ENCODE peak calls at places on chromosomes 3 and 15, in seven cellular contexts. One of them, this sample, is unnamed. For H3K4me1, the result is how much of the 10 kb centered on the place peaks cover.

GRCh38 chr15:63107895-63108546 is 13.6 kb upstream of the LACTB start:
- DNase-seq in Panc1: no peak
- DNase-seq in left ventricle myocardium inferior: no peak
- DNase-seq in ovary: peak
- DNase-seq in A549: peak
- DNase-seq in GM23338: no peak
- DNase-seq in cardiac muscle cell: no peak
- DNase-seq in this sample: peak

GRCh38 chr15:68820589-68821189 is at the start of gene ANP32A:
- DNase-seq in cardiac muscle cell: peak
- DNase-seq in ovary: peak
- DNase-seq in GM23338: peak
- DNase-seq in Panc1: no peak
- DNase-seq in A549: peak
- DNase-seq in left ventricle myocardium inferior: peak
- DNase-seq in this sample: peak

GRCh38 chr3:195240939-195241338 is 30.0 kb downstream of the XXYLT1 start:
- DNase-seq in Panc1: no peak
- DNase-seq in GM23338: no peak
- DNase-seq in A549: no peak
- DNase-seq in left ventricle myocardium inferior: no peak
- DNase-seq in cardiac muscle cell: no peak
- DNase-seq in ovary: peak
- DNase-seq in this sample: no peak

GRCh38 chr15:69758810-69759410 is 306.3 kb downstream of the RPLP1 start:
- DNase-seq in A549: no peak
- DNase-seq in left ventricle myocardium inferior: peak
- DNase-seq in ovary: no peak
- DNase-seq in Panc1: no peak
- DNase-seq in cardiac muscle cell: no peak
- DNase-seq in GM23338: no peak
- DNase-seq in this sample: no peak

GRCh38 chr3:46989146-46989810 is 9.8 kb downstream of the NBEAL2 start:
- DNase-seq in ovary: no peak
- DNase-seq in cardiac muscle cell: no peak
- DNase-seq in left ventricle myocardium inferior: no peak
- DNase-seq in GM23338: peak
- DNase-seq in A549: no peak
- DNase-seq in Panc1: no peak
- DNase-seq in this sample: no peak

GRCh38 chr3:105653868-105654267 is 214.9 kb downstream of the CBLB start:
- DNase-seq in GM23338: no peak
- DNase-seq in left ventricle myocardium inferior: no peak
- DNase-seq in ovary: no peak
- DNase-seq in Panc1: no peak
- DNase-seq in A549: no peak
- DNase-seq in cardiac muscle cell: no peak
- DNase-seq in this sample: no peak

GRCh38 chr3:11944052-11944673 is 60.0 kb upstream of the SYN2 start:
- DNase-seq in A549: peak
- DNase-seq in Panc1: peak
- DNase-seq in ovary: no peak
- DNase-seq in left ventricle myocardium inferior: no peak
- DNase-seq in cardiac muscle cell: peak
- DNase-seq in GM23338: peak
- DNase-seq in this sample: peak

GRCh38 chr3:155744091-155744625 is 713 bp downstream of the PLCH1 start:
- DNase-seq in Panc1: no peak
- DNase-seq in A549: peak
- DNase-seq in left ventricle myocardium inferior: peak
- DNase-seq in ovary: peak
- DNase-seq in GM23338: peak
- DNase-seq in cardiac muscle cell: peak
- DNase-seq in this sample: peak

GRCh38 chr15:68674975-68675374 is 96.2 kb downstream of the CORO2B start:
- DNase-seq in GM23338: no peak
- DNase-seq in ovary: no peak
- DNase-seq in Panc1: no peak
- DNase-seq in left ventricle myocardium inferior: no peak
- DNase-seq in A549: no peak
- DNase-seq in cardiac muscle cell: no peak
- DNase-seq in this sample: peak

GRCh38 chr15:63059573-63060216 is 17.1 kb downstream of the TPM1 start:
- DNase-seq in A549: no peak
- DNase-seq in cardiac muscle cell: no peak
- DNase-seq in ovary: no peak
- DNase-seq in GM23338: no peak
- DNase-seq in left ventricle myocardium inferior: no peak
- DNase-seq in Panc1: no peak
- DNase-seq in this sample: no peak

GRCh38 chr3:39460677-39461076 is 6.8 kb upstream of the MOBP start:
- DNase-seq in Panc1: no peak
- DNase-seq in GM23338: no peak
- DNase-seq in left ventricle myocardium inferior: no peak
- DNase-seq in ovary: no peak
- DNase-seq in A549: no peak
- DNase-seq in cardiac muscle cell: no peak
- DNase-seq in this sample: no peak

GRCh38 chr15:81358248-81358647 is 15.8 kb downstream of the TMC3 start:
- DNase-seq in ovary: no peak
- DNase-seq in Panc1: no peak
- DNase-seq in cardiac muscle cell: no peak
- DNase-seq in A549: no peak
- DNase-seq in GM23338: no peak
- DNase-seq in left ventricle myocardium inferior: no peak
- DNase-seq in this sample: no peak

GRCh38 chr3:181009225-181009624 is 19.7 kb upstream of the DNAJC19 start:
- DNase-seq in cardiac muscle cell: no peak
- DNase-seq in ovary: no peak
- DNase-seq in left ventricle myocardium inferior: no peak
- DNase-seq in GM23338: no peak
- DNase-seq in Panc1: no peak
- DNase-seq in A549: no peak
- DNase-seq in this sample: no peak

GRCh38 chr15:48177875-48178611 is at the start of gene MYEF2:
- DNase-seq in Panc1: no peak
- DNase-seq in left ventricle myocardium inferior: peak
- DNase-seq in ovary: peak
- DNase-seq in cardiac muscle cell: peak
- DNase-seq in A549: peak
- DNase-seq in GM23338: peak
- DNase-seq in this sample: peak

GRCh38 chr3:161500057-161500836 is 3.6 kb downstream of the OTOL1 start:
- DNase-seq in left ventricle myocardium inferior: no peak
- DNase-seq in GM23338: no peak
- DNase-seq in cardiac muscle cell: no peak
- DNase-seq in ovary: no peak
- DNase-seq in A549: no peak
- DNase-seq in Panc1: no peak
- DNase-seq in this sample: no peak

GRCh38 chr3:128835096-128835495 is 44.3 kb upstream of the ACAD9 start:
- DNase-seq in Panc1: no peak
- DNase-seq in cardiac muscle cell: no peak
- DNase-seq in A549: no peak
- DNase-seq in left ventricle myocardium inferior: no peak
- DNase-seq in ovary: no peak
- DNase-seq in GM23338: no peak
- DNase-seq in this sample: no peak

GRCh38 chr3:13500133-13500885 is 20.2 kb downstream of the HDAC11 start:
- DNase-seq in cardiac muscle cell: peak
- DNase-seq in A549: peak
- DNase-seq in left ventricle myocardium inferior: no peak
- DNase-seq in GM23338: peak
- DNase-seq in ovary: no peak
- DNase-seq in Panc1: no peak
- DNase-seq in this sample: no peak

GRCh38 chr3:16366581-16366980 is 101.6 kb downstream of the OXNAD1 start:
- DNase-seq in A549: no peak
- DNase-seq in left ventricle myocardium inferior: no peak
- DNase-seq in ovary: no peak
- DNase-seq in GM23338: peak
- DNase-seq in Panc1: no peak
- DNase-seq in cardiac muscle cell: peak
- DNase-seq in this sample: no peak
- TF ChIP-seq CTCF in A549: no peak
- TF ChIP-seq CTCF in left ventricle myocardium inferior: no peak
- TF ChIP-seq CTCF in ovary: no peak
- TF ChIP-seq CTCF in GM23338: peak
- TF ChIP-seq CTCF in Panc1: no peak
- TF ChIP-seq CTCF in cardiac muscle cell: no peak
- TF ChIP-seq CTCF in this sample: no peak

GRCh38 chr15:27175479-27176153 is 204.6 kb downstream of the GABRG3 start:
- DNase-seq in Panc1: no peak
- DNase-seq in GM23338: peak
- DNase-seq in left ventricle myocardium inferior: no peak
- DNase-seq in ovary: no peak
- DNase-seq in cardiac muscle cell: no peak
- DNase-seq in A549: no peak
- DNase-seq in this sample: no peak

GRCh38 chr15:27172821-27173220 is 201.8 kb downstream of the GABRG3 start:
- DNase-seq in A549: no peak
- DNase-seq in left ventricle myocardium inferior: no peak
- DNase-seq in Panc1: no peak
- DNase-seq in cardiac muscle cell: no peak
- DNase-seq in GM23338: no peak
- DNase-seq in ovary: no peak
- DNase-seq in this sample: no peak

GRCh38 chr15:27165590-27165989 is 194.6 kb downstream of the GABRG3 start:
- DNase-seq in Panc1: no peak
- DNase-seq in A549: no peak
- DNase-seq in cardiac muscle cell: no peak
- DNase-seq in GM23338: no peak
- DNase-seq in ovary: no peak
- DNase-seq in left ventricle myocardium inferior: no peak
- DNase-seq in this sample: no peak

GRCh38 chr15:27167738-27168137 is 196.8 kb downstream of the GABRG3 start:
- DNase-seq in ovary: no peak
- DNase-seq in A549: no peak
- DNase-seq in left ventricle myocardium inferior: no peak
- DNase-seq in GM23338: no peak
- DNase-seq in cardiac muscle cell: no peak
- DNase-seq in Panc1: no peak
- DNase-seq in this sample: no peak

GRCh38 chr15:27170866-27171265 is 199.9 kb downstream of the GABRG3 start:
- DNase-seq in left ventricle myocardium inferior: no peak
- DNase-seq in A549: no peak
- DNase-seq in GM23338: no peak
- DNase-seq in cardiac muscle cell: no peak
- DNase-seq in Panc1: no peak
- DNase-seq in ovary: no peak
- DNase-seq in this sample: no peak
- H3K27ac ChIP-seq in left ventricle myocardium inferior: no peak
- H3K27ac ChIP-seq in A549: no peak
- H3K27ac ChIP-seq in GM23338: no peak
- H3K27ac ChIP-seq in cardiac muscle cell: no peak
- H3K27ac ChIP-seq in Panc1: no peak
- H3K27ac ChIP-seq in ovary: no peak
- H3K27ac ChIP-seq in this sample: no peak

GRCh38 chr15:64893481-64894394 is 18.0 kb upstream of the ANKDD1A start:
- DNase-seq in cardiac muscle cell: peak
- DNase-seq in ovary: peak
- DNase-seq in A549: no peak
- DNase-seq in left ventricle myocardium inferior: peak
- DNase-seq in Panc1: no peak
- DNase-seq in GM23338: peak
- DNase-seq in this sample: peak
- H3K4me1 ChIP-seq in cardiac muscle cell: under half
- H3K4me1 ChIP-seq in ovary: under half
- H3K4me1 ChIP-seq in A549: under half
- H3K4me1 ChIP-seq in left ventricle myocardium inferior: half or more
- H3K4me1 ChIP-seq in Panc1: under half
- H3K4me1 ChIP-seq in GM23338: under half
- H3K4me1 ChIP-seq in this sample: under half

GRCh38 chr3:139430467-139430866 is 41.0 kb upstream of the COPB2 start:
- DNase-seq in GM23338: no peak
- DNase-seq in Panc1: no peak
- DNase-seq in left ventricle myocardium inferior: no peak
- DNase-seq in A549: no peak
- DNase-seq in ovary: no peak
- DNase-seq in cardiac muscle cell: peak
- DNase-seq in this sample: no peak

GRCh38 chr3:139439278-139439677 is 37.0 kb downstream of the RBP2 start:
- DNase-seq in GM23338: no peak
- DNase-seq in ovary: no peak
- DNase-seq in A549: no peak
- DNase-seq in Panc1: no peak
- DNase-seq in cardiac muscle cell: no peak
- DNase-seq in left ventricle myocardium inferior: no peak
- DNase-seq in this sample: no peak

GRCh38 chr3:139433089-139433488 is 43.2 kb downstream of the RBP2 start:
- DNase-seq in ovary: no peak
- DNase-seq in Panc1: no peak
- DNase-seq in A549: no peak
- DNase-seq in left ventricle myocardium inferior: no peak
- DNase-seq in cardiac muscle cell: no peak
- DNase-seq in GM23338: no peak
- DNase-seq in this sample: no peak

DNA sequence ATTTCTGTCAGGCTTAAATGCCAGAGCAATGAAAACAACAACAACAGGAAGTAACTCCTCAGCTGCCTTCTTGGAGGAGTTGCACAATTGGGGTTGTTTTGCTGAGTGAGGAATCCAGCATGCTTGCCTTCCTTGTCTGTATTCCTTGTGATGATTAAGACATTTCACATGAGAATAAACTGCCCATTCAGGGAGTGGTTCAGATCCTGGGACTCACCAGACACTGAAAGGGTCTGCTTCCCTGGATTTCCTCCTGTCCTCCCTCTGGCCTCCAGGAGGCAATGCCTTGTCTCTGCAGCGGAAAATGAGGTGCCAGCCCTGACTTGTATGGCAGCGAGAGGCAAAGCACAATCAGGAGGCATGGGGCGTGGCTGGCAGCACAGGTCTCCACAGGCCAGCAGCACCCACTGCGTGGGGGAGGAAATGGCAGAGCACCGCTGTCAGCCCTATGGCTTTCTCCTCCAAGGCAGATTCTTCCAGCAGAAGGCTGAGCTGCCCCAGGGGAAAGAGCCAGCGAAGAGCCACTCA is 41.5 kb downstream of the RBP2 start:
- DNase-seq in left ventricle myocardium inferior: no peak
- DNase-seq in GM23338: peak
- DNase-seq in Panc1: no peak
- DNase-seq in ovary: no peak
- DNase-seq in A549: no peak
- DNase-seq in cardiac muscle cell: no peak
- DNase-seq in this sample: peak
- TF ChIP-seq CTCF in left ventricle myocardium inferior: no peak
- TF ChIP-seq CTCF in GM23338: peak
- TF ChIP-seq CTCF in Panc1: no peak
- TF ChIP-seq CTCF in ovary: no peak
- TF ChIP-seq CTCF in A549: no peak
- TF ChIP-seq CTCF in cardiac muscle cell: no peak
- TF ChIP-seq CTCF in this sample: peak